ENCODE peak calls at places on chromosomes 6 and 20, in seven cellular contexts. One of them, this sample, is unnamed.

GRCh38 chr6:109867009-109867969 is 110.8 kb upstream of the GPR6 start:
- DNase-seq in A673: no peak
- DNase-seq in right lobe of liver: no peak
- DNase-seq in PC-3: no peak
- DNase-seq in sigmoid colon: peak
- DNase-seq in stomach: peak
- DNase-seq in adrenal gland: peak
- DNase-seq in this sample: no peak

GRCh38 chr20:1618954-1619550 is 757 bp downstream of the SIRPB1 start:
- DNase-seq in PC-3: peak
- DNase-seq in A673: no peak
- DNase-seq in right lobe of liver: no peak
- DNase-seq in stomach: no peak
- DNase-seq in sigmoid colon: no peak
- DNase-seq in adrenal gland: no peak
- DNase-seq in this sample: no peak

GRCh38 chr6:10463040-10463439 is 48.2 kb upstream of the TFAP2A start:
- DNase-seq in adrenal gland: no peak
- DNase-seq in PC-3: no peak
- DNase-seq in right lobe of liver: no peak
- DNase-seq in A673: no peak
- DNase-seq in sigmoid colon: no peak
- DNase-seq in stomach: no peak
- DNase-seq in this sample: no peak

GRCh38 chr20:57654998-57655811 is 35.0 kb upstream of the ZBP1 start:
- DNase-seq in sigmoid colon: no peak
- DNase-seq in adrenal gland: peak
- DNase-seq in PC-3: peak
- DNase-seq in right lobe of liver: peak
- DNase-seq in stomach: peak
- DNase-seq in A673: no peak
- DNase-seq in this sample: no peak

GRCh38 chr6:71420693-71421328 is 132.2 kb downstream of the OGFRL1 start:
- DNase-seq in A673: peak
- DNase-seq in right lobe of liver: peak
- DNase-seq in adrenal gland: peak
- DNase-seq in stomach: peak
- DNase-seq in PC-3: peak
- DNase-seq in sigmoid colon: peak
- DNase-seq in this sample: no peak

GRCh38 chr6:26044140-26045045 is 42.8 kb upstream of the HFE start:
- DNase-seq in A673: peak
- DNase-seq in stomach: no peak
- DNase-seq in right lobe of liver: peak
- DNase-seq in adrenal gland: peak
- DNase-seq in sigmoid colon: peak
- DNase-seq in PC-3: no peak
- DNase-seq in this sample: peak

GRCh38 chr6:134253681-134254080 is 64.2 kb downstream of the SGK1 start:
- DNase-seq in right lobe of liver: no peak
- DNase-seq in A673: peak
- DNase-seq in PC-3: no peak
- DNase-seq in stomach: no peak
- DNase-seq in adrenal gland: peak
- DNase-seq in sigmoid colon: no peak
- DNase-seq in this sample: no peak

GRCh38 chr20:47466193-47466592 is 35.5 kb upstream of the NCOA3 start:
- DNase-seq in sigmoid colon: no peak
- DNase-seq in right lobe of liver: no peak
- DNase-seq in PC-3: no peak
- DNase-seq in A673: no peak
- DNase-seq in adrenal gland: no peak
- DNase-seq in stomach: no peak
- DNase-seq in this sample: no peak

GRCh38 chr20:47620808-47621805 is 119.4 kb downstream of the NCOA3 start:
- DNase-seq in sigmoid colon: no peak
- DNase-seq in right lobe of liver: no peak
- DNase-seq in adrenal gland: no peak
- DNase-seq in PC-3: peak
- DNase-seq in A673: peak
- DNase-seq in stomach: no peak
- DNase-seq in this sample: no peak

GRCh38 chr6:90294989-90295853 is 1.4 kb downstream of the BACH2 start:
- DNase-seq in adrenal gland: peak
- DNase-seq in stomach: peak
- DNase-seq in A673: peak
- DNase-seq in PC-3: peak
- DNase-seq in sigmoid colon: peak
- DNase-seq in right lobe of liver: peak
- DNase-seq in this sample: peak

GRCh38 chr6:13079096-13079758 is 249.1 kb downstream of the TBC1D7 start:
- DNase-seq in sigmoid colon: no peak
- DNase-seq in PC-3: no peak
- DNase-seq in adrenal gland: no peak
- DNase-seq in right lobe of liver: no peak
- DNase-seq in A673: no peak
- DNase-seq in stomach: no peak
- DNase-seq in this sample: no peak

GRCh38 chr20:48676795-48677447 is 150.9 kb downstream of the PREX1 start:
- DNase-seq in PC-3: no peak
- DNase-seq in stomach: no peak
- DNase-seq in A673: no peak
- DNase-seq in adrenal gland: no peak
- DNase-seq in sigmoid colon: no peak
- DNase-seq in right lobe of liver: no peak
- DNase-seq in this sample: no peak

GRCh38 chr6:130187335-130188206 is 35.2 kb downstream of the SAMD3 start:
- DNase-seq in right lobe of liver: no peak
- DNase-seq in A673: no peak
- DNase-seq in sigmoid colon: no peak
- DNase-seq in PC-3: no peak
- DNase-seq in stomach: no peak
- DNase-seq in adrenal gland: no peak
- DNase-seq in this sample: no peak

GRCh38 chr6:34657307-34657978 is 39.1 kb downstream of the ILRUN start:
- DNase-seq in PC-3: peak
- DNase-seq in sigmoid colon: peak
- DNase-seq in A673: peak
- DNase-seq in adrenal gland: peak
- DNase-seq in right lobe of liver: no peak
- DNase-seq in stomach: peak
- DNase-seq in this sample: no peak

GRCh38 chr20:714453-714852 is 38.9 kb upstream of the SCRT2 start:
- DNase-seq in sigmoid colon: no peak
- DNase-seq in stomach: no peak
- DNase-seq in PC-3: no peak
- DNase-seq in right lobe of liver: no peak
- DNase-seq in adrenal gland: no peak
- DNase-seq in A673: no peak
- DNase-seq in this sample: no peak

GRCh38 chr6:19454296-19454998 is 382.7 kb upstream of the ID4 start:
- DNase-seq in A673: no peak
- DNase-seq in PC-3: peak
- DNase-seq in sigmoid colon: no peak
- DNase-seq in stomach: no peak
- DNase-seq in right lobe of liver: no peak
- DNase-seq in adrenal gland: no peak
- DNase-seq in this sample: no peak

GRCh38 chr20:5714261-5715041 is 35.8 kb upstream of the SHLD1 start:
- DNase-seq in stomach: no peak
- DNase-seq in sigmoid colon: no peak
- DNase-seq in adrenal gland: no peak
- DNase-seq in PC-3: peak
- DNase-seq in A673: no peak
- DNase-seq in right lobe of liver: no peak
- DNase-seq in this sample: peak

GRCh38 chr20:62953839-62954703 is 1.6 kb downstream of the SLC17A9 start:
- DNase-seq in PC-3: no peak
- DNase-seq in stomach: peak
- DNase-seq in right lobe of liver: peak
- DNase-seq in adrenal gland: peak
- DNase-seq in sigmoid colon: peak
- DNase-seq in A673: peak
- DNase-seq in this sample: peak

GRCh38 chr20:16351415-16351814 is 221.8 kb downstream of the KIF16B start:
- DNase-seq in stomach: no peak
- DNase-seq in sigmoid colon: no peak
- DNase-seq in adrenal gland: no peak
- DNase-seq in right lobe of liver: no peak
- DNase-seq in A673: no peak
- DNase-seq in PC-3: no peak
- DNase-seq in this sample: no peak

GRCh38 chr6:117545161-117545595 is 57.1 kb downstream of the GOPC start:
- DNase-seq in right lobe of liver: no peak
- DNase-seq in PC-3: peak
- DNase-seq in A673: no peak
- DNase-seq in adrenal gland: no peak
- DNase-seq in stomach: no peak
- DNase-seq in sigmoid colon: no peak
- DNase-seq in this sample: no peak

GRCh38 chr6:165834613-165835259 is 171.7 kb upstream of the PDE10A start:
- DNase-seq in stomach: peak
- DNase-seq in PC-3: peak
- DNase-seq in sigmoid colon: peak
- DNase-seq in right lobe of liver: peak
- DNase-seq in A673: no peak
- DNase-seq in adrenal gland: peak
- DNase-seq in this sample: no peak

GRCh38 chr6:47438481-47439347 is 38.9 kb upstream of the CD2AP start:
- DNase-seq in stomach: no peak
- DNase-seq in adrenal gland: peak
- DNase-seq in sigmoid colon: peak
- DNase-seq in PC-3: no peak
- DNase-seq in right lobe of liver: no peak
- DNase-seq in A673: no peak
- DNase-seq in this sample: no peak

GRCh38 chr6:27650620-27651370 is 177.9 kb upstream of the ZNF184 start:
- DNase-seq in adrenal gland: no peak
- DNase-seq in PC-3: peak
- DNase-seq in sigmoid colon: no peak
- DNase-seq in A673: peak
- DNase-seq in right lobe of liver: no peak
- DNase-seq in stomach: no peak
- DNase-seq in this sample: no peak

GRCh38 chr20:37737806-37738442 is 44.1 kb downstream of the CTNNBL1 start:
- DNase-seq in PC-3: no peak
- DNase-seq in stomach: no peak
- DNase-seq in adrenal gland: no peak
- DNase-seq in right lobe of liver: no peak
- DNase-seq in A673: no peak
- DNase-seq in sigmoid colon: no peak
- DNase-seq in this sample: no peak

GRCh38 chr20:37742121-37742520 is 48.3 kb downstream of the CTNNBL1 start:
- DNase-seq in stomach: no peak
- DNase-seq in right lobe of liver: no peak
- DNase-seq in adrenal gland: no peak
- DNase-seq in sigmoid colon: no peak
- DNase-seq in A673: no peak
- DNase-seq in PC-3: no peak
- DNase-seq in this sample: no peak

GRCh38 chr20:37741055-37741454 is 47.2 kb downstream of the CTNNBL1 start:
- DNase-seq in sigmoid colon: no peak
- DNase-seq in A673: no peak
- DNase-seq in PC-3: peak
- DNase-seq in adrenal gland: no peak
- DNase-seq in stomach: no peak
- DNase-seq in right lobe of liver: no peak
- DNase-seq in this sample: no peak

GRCh38 chr20:37744347-37744746 is 50.5 kb downstream of the CTNNBL1 start:
- DNase-seq in A673: no peak
- DNase-seq in right lobe of liver: no peak
- DNase-seq in sigmoid colon: no peak
- DNase-seq in adrenal gland: no peak
- DNase-seq in stomach: peak
- DNase-seq in PC-3: no peak
- DNase-seq in this sample: no peak

GRCh38 chr20:37741560-37741959 is 47.7 kb downstream of the CTNNBL1 start:
- DNase-seq in adrenal gland: no peak
- DNase-seq in right lobe of liver: no peak
- DNase-seq in sigmoid colon: no peak
- DNase-seq in A673: no peak
- DNase-seq in PC-3: peak
- DNase-seq in stomach: no peak
- DNase-seq in this sample: no peak
- H3K27ac ChIP-seq in adrenal gland: peak
- H3K27ac ChIP-seq in right lobe of liver: peak
- H3K27ac ChIP-seq in sigmoid colon: no peak
- H3K27ac ChIP-seq in A673: no peak
- H3K27ac ChIP-seq in PC-3: peak
- H3K27ac ChIP-seq in stomach: no peak
- H3K27ac ChIP-seq in this sample: no peak

DNA sequence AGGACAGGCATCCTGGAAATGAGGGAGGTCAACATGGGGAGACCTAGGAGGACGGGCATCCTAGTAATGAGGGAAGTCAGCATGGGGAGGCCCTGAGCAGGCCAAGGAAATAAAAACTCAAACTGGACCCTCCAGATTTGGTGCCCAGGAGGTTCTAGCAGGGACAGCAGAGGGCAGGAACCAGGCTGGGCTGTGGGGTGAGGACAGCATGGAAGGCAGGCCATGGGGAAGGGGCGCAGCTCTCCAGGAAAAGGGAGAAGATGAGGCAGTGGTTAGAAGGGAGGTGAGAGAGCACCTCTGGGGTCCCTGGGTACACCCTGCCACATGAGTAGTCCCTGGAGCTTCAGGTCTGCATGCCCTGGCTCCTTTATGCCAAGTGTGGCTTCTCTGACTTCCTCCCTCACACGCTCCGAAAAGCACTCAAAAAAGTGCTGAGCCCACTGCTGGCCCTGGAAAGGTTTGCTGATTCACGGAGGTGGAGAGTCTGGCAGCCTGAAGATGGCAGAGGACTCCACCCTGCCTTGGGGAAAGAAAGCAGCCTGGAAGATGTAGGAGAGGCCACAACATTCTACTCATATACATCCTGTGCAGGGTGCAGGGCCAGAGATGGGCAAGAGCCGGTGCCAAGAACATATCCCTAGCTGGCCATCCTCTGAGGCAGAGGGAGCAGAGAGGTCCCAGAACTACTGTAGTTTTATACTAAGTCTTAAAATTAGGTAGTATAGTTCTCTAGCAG is 154.9 kb downstream of the MRPL14 start:
- DNase-seq in PC-3: peak
- DNase-seq in stomach: peak
- DNase-seq in right lobe of liver: no peak
- DNase-seq in A673: no peak
- DNase-seq in sigmoid colon: no peak
- DNase-seq in adrenal gland: no peak
- DNase-seq in this sample: no peak
- H3K27ac ChIP-seq in PC-3: peak
- H3K27ac ChIP-seq in stomach: peak
- H3K27ac ChIP-seq in right lobe of liver: no peak
- H3K27ac ChIP-seq in A673: peak
- H3K27ac ChIP-seq in sigmoid colon: peak
- H3K27ac ChIP-seq in adrenal gland: peak
- H3K27ac ChIP-seq in this sample: no peak

GRCh38 chr6:17850281-17850680 is 137.2 kb downstream of the KIF13A start:
- DNase-seq in PC-3: no peak
- DNase-seq in right lobe of liver: no peak
- DNase-seq in adrenal gland: no peak
- DNase-seq in sigmoid colon: no peak
- DNase-seq in stomach: no peak
- DNase-seq in A673: no peak
- DNase-seq in this sample: no peak
- H3K27ac ChIP-seq in PC-3: peak
- H3K27ac ChIP-seq in right lobe of liver: no peak
- H3K27ac ChIP-seq in adrenal gland: no peak
- H3K27ac ChIP-seq in sigmoid colon: no peak
- H3K27ac ChIP-seq in stomach: no peak
- H3K27ac ChIP-seq in A673: no peak
- H3K27ac ChIP-seq in this sample: no peak

GRCh38 chr6:125670586-125670985 is 78.8 kb upstream of the HEY2 start:
- DNase-seq in stomach: no peak
- DNase-seq in right lobe of liver: no peak
- DNase-seq in sigmoid colon: peak
- DNase-seq in adrenal gland: no peak
- DNase-seq in PC-3: no peak
- DNase-seq in A673: no peak
- DNase-seq in this sample: no peak
- H3K27ac ChIP-seq in stomach: no peak
- H3K27ac ChIP-seq in right lobe of liver: no peak
- H3K27ac ChIP-seq in sigmoid colon: peak
- H3K27ac ChIP-seq in adrenal gland: no peak
- H3K27ac ChIP-seq in PC-3: no peak
- H3K27ac ChIP-seq in A673: no peak
- H3K27ac ChIP-seq in this sample: no peak

This sample was measured in CD4-positive, alpha-beta T cell.